ENCODE peak calls at places on chromosome 10, in ten cellular contexts. O, A, W, Z, G, K, R, E, U and C are unnamed samples.
A peak's percentile ranks its signal among the peaks of the same experiment; 100 is the strongest.

GRCh38 chr10:21042536-21042935 is 145.4 kb upstream of the NEBL start:
- DNase-seq in O (no peak), A (no peak), W (no peak), Z (no peak), G (no peak), K (no peak), R (peak; percentile 10), E (no peak), U (no peak), C (no peak)

GRCh38 chr10:13945760-13946460 is 359.1 kb downstream of the PRPF18 start:
- DNase-seq in O (no peak), A (no peak), W (no peak), Z (no peak), G (peak; percentile 63), K (no peak), R (peak; percentile 51), E (peak; percentile 82), U (no peak), C (no peak)

GRCh38 chr10:124224331-124225028 is 131.1 kb upstream of the CHST15 start:
- DNase-seq in O (no peak), A (no peak), W (no peak), Z (peak; percentile 62), G (no peak), K (peak; percentile 23), R (peak; percentile 45), E (no peak), U (no peak), C (peak; percentile 76)

GRCh38 chr10:87816163-87816841 is 1.7 kb downstream of the ATAD1 start:
- DNase-seq in O (no peak), A (no peak), W (no peak), Z (peak; percentile 9), G (no peak), K (peak; percentile 26), R (no peak), E (no peak), U (no peak), C (no peak)

GRCh38 chr10:50367732-50368131 is 116.4 kb upstream of the ASAH2 start:
- DNase-seq in O (no peak), A (no peak), W (peak; percentile 65), Z (peak; percentile 67), G (peak; percentile 54), K (peak; percentile 63), R (peak; percentile 32), E (no peak), U (no peak), C (no peak)

GRCh38 chr10:48514263-48514662 is 90.6 kb downstream of the ARHGAP22 start:
- DNase-seq in O (no peak), A (no peak), W (no peak), Z (no peak), G (no peak), K (no peak), R (no peak), E (no peak), U (no peak), C (no peak)

GRCh38 chr10:23095966-23096813 is 811 bp downstream of the MSRB2 start:
- DNase-seq in O (peak; percentile 54), A (peak; percentile 74), W (peak; percentile 54), Z (peak; percentile 80), G (peak; percentile 58), K (peak; percentile 85), R (peak; percentile 64), E (peak; percentile 79), U (peak; percentile 43), C (peak; percentile 38)

GRCh38 chr10:84308481-84309304 is 19.7 kb upstream of the CCSER2 start:
- DNase-seq in O (peak; percentile 55), A (no peak), W (no peak), Z (peak; percentile 45), G (peak; percentile 92), K (peak; percentile 35), R (peak; percentile 91), E (no peak), U (peak; percentile 44), C (peak; percentile 71)

DNA sequence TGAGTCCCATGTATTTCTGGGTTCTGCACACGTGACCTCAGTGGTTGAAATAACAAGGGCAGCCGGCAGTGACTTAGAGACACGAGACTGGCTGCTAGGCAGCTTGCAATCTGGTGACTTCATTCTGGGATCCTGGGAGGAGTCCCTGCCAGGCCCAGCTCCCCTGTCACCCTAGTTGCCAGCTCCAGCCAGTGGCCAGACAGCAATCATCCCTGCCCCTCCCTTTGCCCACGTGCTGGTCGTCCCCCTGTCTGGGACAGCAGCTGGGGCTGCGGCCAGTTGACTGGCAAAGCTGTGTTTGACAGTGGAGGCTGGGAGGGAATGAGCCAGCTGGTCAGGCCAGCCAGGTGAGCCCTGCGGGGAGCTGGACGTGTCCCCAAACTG is 30.0 kb downstream of the ADGRA1 start:
- DNase-seq in O (no peak), A (no peak), W (no peak), Z (no peak), G (no peak), K (no peak), R (no peak), E (peak; percentile 59), U (peak; percentile 49), C (no peak)
- H3K4me3 ChIP-seq in O (no peak overlapping the region), A (no peak overlapping the region), W (no peak overlapping the region), Z (no peak overlapping the region), G (no peak overlapping the region), K (no peak overlapping the region), R (no peak overlapping the region), E (no peak overlapping the region), U (no peak overlapping the region), C (no peak overlapping the region)

GRCh38 chr10:70546585-70546984 is 56.0 kb downstream of the PRF1 start:
- DNase-seq in O (no peak), A (no peak), W (no peak), Z (no peak), G (no peak), K (no peak), R (no peak), E (peak; percentile 18), U (no peak), C (no peak)
- H3K36me3 ChIP-seq in O (peaks cover 23% of the 10 kb centered on the region), A (no peaks in the 10 kb centered on the region), W (no peaks in the 10 kb centered on the region), Z (no peaks in the 10 kb centered on the region), G (no peaks in the 10 kb centered on the region), K (no peaks in the 10 kb centered on the region), R (no peaks in the 10 kb centered on the region), E (no peaks in the 10 kb centered on the region), U (peaks cover 33% of the 10 kb centered on the region), C (peaks cover 5% of the 10 kb centered on the region)

GRCh38 chr10:133263674-133264073 is 13.0 kb downstream of the ADAM8 start:
- DNase-seq in O (no peak), A (no peak), W (no peak), Z (no peak), G (no peak), K (no peak), R (no peak), E (no peak), U (no peak), C (no peak)
- H3K4me3 ChIP-seq in O (no peak overlapping the region), A (no peak overlapping the region), W (no peak overlapping the region), Z (no peak overlapping the region), G (no peak overlapping the region), K (no peak overlapping the region), R (no peak overlapping the region), E (no peak overlapping the region), U (no peak overlapping the region), C (no peak overlapping the region)

GRCh38 chr10:68759223-68759863 is 38.3 kb downstream of the CCAR1 start:
- DNase-seq in O (no peak), A (no peak), W (no peak), Z (no peak), G (no peak), K (no peak), R (no peak), E (no peak), U (no peak), C (no peak)
- H3K36me3 ChIP-seq in O (peaks cover 98% of the 10 kb centered on the region), A (peaks cover 91% of the 10 kb centered on the region), W (peaks cover 45% of the 10 kb centered on the region), Z (peaks cover 89% of the 10 kb centered on the region), G (peaks cover 58% of the 10 kb centered on the region), K (peaks cover 72% of the 10 kb centered on the region), R (peaks cover 13% of the 10 kb centered on the region), E (peaks cover 30% of the 10 kb centered on the region), U (peaks cover 96% of the 10 kb centered on the region), C (peaks cover 85% of the 10 kb centered on the region)

GRCh38 chr10:28676297-28676967 is 889 bp upstream of the BAMBI start:
- DNase-seq in O (no peak), A (peak; percentile 70), W (peak; percentile 84), Z (peak; percentile 52), G (no peak), K (peak; percentile 45), R (no peak), E (no peak), U (peak; percentile 26), C (no peak)

GRCh38 chr10:28677889-28678686 is 767 bp downstream of the BAMBI start:
- DNase-seq in O (peak; percentile 68), A (peak; percentile 62), W (peak; percentile 70), Z (peak; percentile 71), G (peak; percentile 22), K (peak; percentile 47), R (peak; percentile 46), E (peak; percentile 86), U (peak; percentile 31), C (peak; percentile 38)

GRCh38 chr10:28679941-28680752 is 2.8 kb downstream of the BAMBI start:
- DNase-seq in O (no peak), A (no peak), W (peak; percentile 41), Z (no peak), G (no peak), K (no peak), R (no peak), E (no peak), U (no peak), C (peak; percentile 11)

GRCh38 chr10:28676968-28677888 is at the start of gene BAMBI:
- DNase-seq in O (peak; percentile 94), A (peak; percentile 91), W (peak; percentile 98), Z (peak; percentile 98), G (peak; percentile 89), K (peak; percentile 96), R (peak; percentile 89), E (peak; percentile 98), U (peak; percentile 93), C (peak; percentile 92)

DNA sequence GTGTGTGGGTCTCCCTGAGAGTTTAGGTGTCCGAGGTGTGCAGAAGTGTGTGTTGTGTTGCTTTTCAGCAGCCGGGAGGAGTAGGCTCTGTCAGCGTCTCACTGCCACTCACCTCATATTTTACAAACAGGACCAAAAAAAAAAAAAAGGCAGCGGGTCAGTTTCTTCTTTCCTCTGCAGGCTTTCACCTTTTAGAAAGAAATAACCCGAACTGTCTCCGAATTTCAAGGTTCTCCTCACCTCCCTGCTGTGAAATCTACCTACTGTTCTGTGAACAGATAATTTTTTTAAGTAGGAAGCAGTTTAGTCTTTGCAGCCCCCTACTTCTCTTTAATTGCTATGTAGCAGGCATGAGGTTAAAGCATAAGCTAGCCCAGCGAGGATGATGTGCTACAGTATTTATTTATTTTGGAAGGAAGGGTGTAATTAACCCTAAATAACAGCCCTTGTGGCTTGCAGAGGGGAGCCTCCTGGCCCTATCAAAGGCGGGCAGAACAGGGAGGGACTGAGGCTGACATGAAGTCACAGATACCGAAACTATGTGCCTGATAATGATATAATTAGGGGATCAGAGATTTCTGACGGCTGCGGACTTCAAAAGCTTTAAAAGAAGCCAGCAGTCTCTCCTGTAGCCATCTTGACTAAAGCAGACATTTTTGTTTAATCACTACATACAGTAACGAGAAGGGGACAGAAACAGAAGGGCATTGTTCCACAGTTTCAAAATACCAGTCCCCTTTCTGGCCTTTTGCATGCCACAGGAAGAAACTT is 1.6 kb downstream of the BAMBI start:
- DNase-seq in O (no peak), A (no peak), W (peak; percentile 47), Z (peak; percentile 46), G (peak; percentile 24), K (no peak), R (peak; percentile 61), E (no peak), U (no peak), C (peak; percentile 58)
- H3K4me3 ChIP-seq in O (peak overlapping the region; percentile 86), A (peak overlapping the region; percentile 76), W (peak overlapping the region; percentile 76), Z (peak overlapping the region; percentile 83), G (peak overlapping the region; percentile 89), K (peak overlapping the region; percentile 73), R (peak overlapping the region; percentile 68), E (peak overlapping the region; percentile 98), U (peak overlapping the region; percentile 85), C (peak overlapping the region; percentile 80)